ENCODE peak calls at places on chromosome 9, in four cellular contexts. Y, H, G and F are unnamed samples.

GRCh38 chr9:32487981-32488380 is 38.0 kb downstream of the RIGI start:
- DNase-seq in Y (no peak), H (peak; percentile 77), G (no peak), F (no peak)

GRCh38 chr9:12876872-12877271 is 102.1 kb downstream of the LURAP1L start:
- DNase-seq in H (no peak), G (no peak), Y (no peak), F (no peak)

GRCh38 chr9:21904371-21904770 is 89.8 kb downstream of the CDKN2A start:
- DNase-seq in G (no peak), H (peak; percentile 65), Y (no peak), F (no peak)

GRCh38 chr9:100120286-100120685 is 21.2 kb downstream of the INVS start:
- DNase-seq in G (no peak), Y (no peak), H (no peak), F (no peak)

GRCh38 chr9:34070601-34071340 is 22.1 kb upstream of the UBAP2 start:
- DNase-seq in G (no peak), H (no peak), Y (no peak), F (no peak)

GRCh38 chr9:110152704-110153374 is 55.1 kb downstream of the C9orf152 start:
- DNase-seq in G (no peak), H (peak; percentile 50), Y (no peak), F (no peak)

GRCh38 chr9:28956111-28956880 is 1383.0 kb upstream of the C9orf72 start:
- DNase-seq in H (no peak), Y (no peak), G (no peak), F (no peak)

GRCh38 chr9:127778280-127779135 is at the start of gene SH2D3C:
- DNase-seq in G (no peak), Y (peak; percentile 54), H (no peak), F (no peak)

GRCh38 chr9:73327149-73327548 is 175.5 kb downstream of the ANXA1 start:
- DNase-seq in G (no peak), Y (no peak), H (no peak), F (no peak)

GRCh38 chr9:7909537-7909936 is 110.0 kb upstream of the DMAC1 start:
- DNase-seq in Y (no peak), H (no peak), G (no peak), F (no peak)

GRCh38 chr9:36053971-36054370 is 17.3 kb downstream of the RECK start:
- DNase-seq in H (peak; percentile 49), G (no peak), Y (no peak), F (no peak)

GRCh38 chr9:135499326-135500070 is 984 bp upstream of the MRPS2 start:
- DNase-seq in H (peak; percentile 84), G (peak; percentile 97), Y (peak; percentile 92), F (peak; percentile 97)
- H3K27ac ChIP-seq in H (peak overlapping the region; percentile 82), G (peak overlapping the region; percentile 81), Y (no peak overlapping the region), F (no peak overlapping the region)

DNA sequence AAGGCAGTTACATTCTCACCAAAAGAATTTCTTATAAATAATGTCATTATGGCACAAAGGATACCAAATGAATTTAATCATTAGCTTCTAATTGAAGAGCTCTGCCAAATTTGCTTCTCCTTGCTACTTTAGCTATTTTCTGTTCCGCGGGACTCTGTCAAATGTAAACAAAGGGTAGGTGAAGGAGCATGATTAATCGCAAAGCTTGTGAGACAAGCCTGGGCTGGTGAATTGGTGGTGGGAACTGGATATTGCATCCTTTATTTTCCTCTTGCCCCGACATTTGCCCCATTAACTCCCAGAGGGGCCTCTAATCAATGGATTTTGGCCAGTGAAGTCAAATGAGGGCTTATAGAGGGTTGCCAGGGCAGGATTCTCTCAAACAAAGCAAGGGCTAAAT is 234.2 kb upstream of the RFX3 start:
- DNase-seq in G (no peak), H (peak; percentile 52), Y (no peak), F (no peak)
- TF ChIP-seq CTCF in G (no peak), H (no peak), Y (no peak), F (no peak)

GRCh38 chr9:91900057-91900816 is 49.8 kb downstream of the ROR2 start:
- DNase-seq in Y (no peak), H (no peak), G (no peak), F (peak; percentile 34)

GRCh38 chr9:91896513-91897121 is 53.4 kb downstream of the ROR2 start:
- DNase-seq in H (peak; percentile 82), Y (no peak), G (no peak), F (no peak)

GRCh38 chr9:91899611-91900010 is 50.4 kb downstream of the ROR2 start:
- DNase-seq in H (no peak), G (no peak), Y (no peak), F (no peak)

GRCh38 chr9:91897201-91897600 is 52.8 kb downstream of the ROR2 start:
- DNase-seq in H (peak; percentile 63), Y (no peak), G (no peak), F (no peak)

DNA sequence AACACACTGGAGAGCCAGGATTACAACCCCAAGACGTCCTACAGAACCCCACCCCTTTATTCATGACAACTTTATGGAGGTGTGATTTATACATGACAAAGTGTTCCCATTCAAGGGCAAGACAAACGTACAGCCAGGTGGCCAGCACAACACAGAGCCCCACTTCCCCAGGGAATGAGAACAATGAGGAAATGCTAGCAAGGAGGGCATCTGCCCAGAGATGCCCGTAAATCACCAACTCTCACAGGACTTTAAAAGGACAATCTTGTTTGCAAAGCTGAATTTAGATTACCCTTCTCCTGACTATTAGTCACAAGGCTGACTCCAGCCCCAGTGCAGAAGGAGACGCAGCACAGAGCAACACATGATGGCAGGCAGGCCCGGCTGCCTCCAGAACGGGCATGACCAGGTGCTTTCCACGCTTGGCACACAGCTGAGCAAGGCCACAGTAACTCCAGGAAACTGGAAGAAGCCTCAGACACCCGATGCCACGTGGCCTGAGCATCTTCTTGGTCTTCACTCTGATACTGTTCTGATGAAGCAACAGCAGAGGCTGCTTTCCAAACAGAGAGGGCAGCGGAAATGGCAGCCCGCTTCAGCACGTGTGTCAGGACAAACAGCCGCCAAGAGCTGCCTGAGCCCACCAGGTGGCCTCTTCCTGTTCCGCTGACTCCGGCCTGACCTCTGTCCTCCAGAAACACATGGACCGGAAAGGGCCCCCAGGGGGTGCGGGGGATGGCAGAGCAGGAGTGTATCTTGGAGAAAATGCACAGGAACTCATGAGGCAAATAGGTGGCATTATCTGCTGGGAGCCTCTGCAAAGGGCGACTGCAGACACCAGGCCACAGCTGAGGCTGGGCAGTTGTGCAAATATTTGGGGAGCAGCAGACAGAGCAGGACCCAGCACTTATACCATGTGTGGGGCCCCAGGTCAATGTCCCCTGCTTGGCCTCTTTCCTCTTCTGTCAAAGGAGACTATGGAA is 51.3 kb downstream of the ROR2 start:
- DNase-seq in Y (no peak), G (no peak), H (no peak), F (no peak)
- H3K27ac ChIP-seq in Y (no peak overlapping the region), G (no peak overlapping the region), H (no peak overlapping the region), F (no peak overlapping the region)

GRCh38 chr9:121620777-121621437 is 30.5 kb upstream of the DAB2IP start:
- DNase-seq in G (no peak), H (peak; percentile 10), Y (no peak), F (no peak)
- TF ChIP-seq CTCF in G (no peak), H (peak; percentile 51), Y (no peak), F (no peak)

GRCh38 chr9:88826651-88827245 is 164.5 kb upstream of the S1PR3 start:
- DNase-seq in G (no peak), Y (no peak), H (peak; percentile 96), F (no peak)

GRCh38 chr9:88828018-88828417 is 163.2 kb upstream of the S1PR3 start:
- DNase-seq in G (no peak), H (no peak), Y (no peak), F (no peak)

GRCh38 chr9:88824711-88825110 is 166.6 kb upstream of the S1PR3 start:
- DNase-seq in G (no peak), Y (no peak), H (no peak), F (no peak)

GRCh38 chr9:88828492-88828974 is 162.7 kb upstream of the S1PR3 start:
- DNase-seq in Y (no peak), H (no peak), G (no peak), F (no peak)

GRCh38 chr9:88826181-88826580 is 165.1 kb upstream of the S1PR3 start:
- DNase-seq in H (no peak), Y (no peak), G (no peak), F (no peak)
- H3K27ac ChIP-seq in H (no peak overlapping the region), Y (no peak overlapping the region), G (no peak overlapping the region), F (no peak overlapping the region)

GRCh38 chr9:137044042-137044441 is 1.9 kb downstream of the NPDC1 start:
- DNase-seq in Y (no peak), G (no peak), H (no peak), F (no peak)
- TF ChIP-seq CTCF in Y (no peak), G (no peak), H (no peak), F (no peak)

GRCh38 chr9:134658378-134658955 is 16.9 kb downstream of the COL5A1 start:
- DNase-seq in Y (no peak), H (no peak), G (peak; percentile 60), F (no peak)
- H3K27ac ChIP-seq in Y (no peak overlapping the region), H (no peak overlapping the region), G (peak overlapping the region; percentile 32), F (peak overlapping the region; percentile 45)

GRCh38 chr9:37333288-37333687 is 89.2 kb upstream of the GRHPR start:
- DNase-seq in H (no peak), G (no peak), Y (no peak), F (no peak)
- TF ChIP-seq CTCF in H (no peak), G (no peak), Y (no peak), F (no peak)

GRCh38 chr9:126398403-126399058 is 71.9 kb downstream of the MVB12B start:
- DNase-seq in G (peak; percentile 85), Y (peak; percentile 66), H (peak; percentile 49), F (peak; percentile 89)

GRCh38 chr9:126399251-126399650 is 72.6 kb downstream of the MVB12B start:
- DNase-seq in H (peak; percentile 57), Y (no peak), G (peak; percentile 57), F (no peak)

GRCh38 chr9:126395439-126396212 is 69.0 kb downstream of the MVB12B start:
- DNase-seq in H (peak; percentile 74), G (no peak), Y (no peak), F (no peak)

GRCh38 chr9:126394802-126395201 is 68.2 kb downstream of the MVB12B start:
- DNase-seq in G (no peak), H (no peak), Y (no peak), F (no peak)

DNA sequence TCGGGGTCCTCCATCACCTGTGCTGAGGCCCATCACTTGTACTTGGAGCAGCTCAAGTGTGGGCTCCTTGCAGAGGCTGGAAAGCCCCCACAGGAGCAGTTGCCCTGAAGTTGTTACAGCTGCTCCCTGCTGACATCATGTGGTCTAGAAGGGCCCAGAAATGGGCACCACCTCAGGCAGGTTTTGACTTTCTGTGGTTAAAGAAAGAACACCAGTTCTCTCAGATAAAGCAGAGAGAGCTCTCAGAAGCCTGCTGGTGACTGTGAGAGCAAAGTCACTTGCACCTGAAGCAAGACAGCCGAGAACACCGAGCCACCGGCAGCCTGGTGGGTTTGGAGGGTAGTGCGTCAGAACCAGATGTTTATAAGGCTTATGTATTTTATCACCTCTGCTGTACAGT is 70.4 kb downstream of the MVB12B start:
- DNase-seq in Y (peak; percentile 17), G (no peak), H (no peak), F (no peak)
- H3K27ac ChIP-seq in Y (no peak overlapping the region), G (no peak overlapping the region), H (no peak overlapping the region), F (no peak overlapping the region)